ENCODE peak calls at places on chromosomes 4 and X, in five cellular contexts. One of them, this sample, is unnamed. For H3K4me1, the result is how much of the 10 kb centered on the place peaks cover.

GRCh38 chrX:9871871-9872270 is 85.6 kb downstream of the SHROOM2 start:
- DNase-seq in breast epithelium: no peak
- DNase-seq in upper lobe of right lung: no peak
- DNase-seq in PC-9: no peak
- DNase-seq in transverse colon: no peak
- DNase-seq in this sample: no peak

GRCh38 chr4:68373513-68373912 is 23.6 kb upstream of the YTHDC1 start:
- DNase-seq in upper lobe of right lung: peak
- DNase-seq in PC-9: no peak
- DNase-seq in transverse colon: peak
- DNase-seq in breast epithelium: peak
- DNase-seq in this sample: peak

GRCh38 chrX:115560211-115560977 is 580 bp upstream of the PLS3 start:
- DNase-seq in breast epithelium: peak
- DNase-seq in transverse colon: no peak
- DNase-seq in PC-9: peak
- DNase-seq in upper lobe of right lung: no peak
- DNase-seq in this sample: no peak

GRCh38 chr4:26624042-26624441 is 40.2 kb downstream of the TBC1D19 start:
- DNase-seq in upper lobe of right lung: no peak
- DNase-seq in breast epithelium: no peak
- DNase-seq in transverse colon: no peak
- DNase-seq in PC-9: no peak
- DNase-seq in this sample: no peak

GRCh38 chr4:23930750-23931488 is 41.1 kb upstream of the PPARGC1A start:
- DNase-seq in upper lobe of right lung: peak
- DNase-seq in transverse colon: peak
- DNase-seq in PC-9: no peak
- DNase-seq in breast epithelium: peak
- DNase-seq in this sample: peak

GRCh38 chr4:26992657-26993361 is 132.2 kb downstream of the STIM2 start:
- DNase-seq in PC-9: no peak
- DNase-seq in upper lobe of right lung: no peak
- DNase-seq in transverse colon: no peak
- DNase-seq in breast epithelium: peak
- DNase-seq in this sample: no peak

GRCh38 chr4:144589512-144589911 is 56.4 kb upstream of the HHIP start:
- DNase-seq in breast epithelium: no peak
- DNase-seq in transverse colon: no peak
- DNase-seq in upper lobe of right lung: no peak
- DNase-seq in PC-9: no peak
- DNase-seq in this sample: no peak

GRCh38 chr4:22739933-22740332 is 47.2 kb downstream of the GBA3 start:
- DNase-seq in transverse colon: no peak
- DNase-seq in PC-9: no peak
- DNase-seq in upper lobe of right lung: no peak
- DNase-seq in breast epithelium: no peak
- DNase-seq in this sample: no peak

GRCh38 chr4:177118596-177118995 is 191.1 kb upstream of the NEIL3 start:
- DNase-seq in upper lobe of right lung: no peak
- DNase-seq in breast epithelium: no peak
- DNase-seq in transverse colon: no peak
- DNase-seq in PC-9: no peak
- DNase-seq in this sample: peak

GRCh38 chr4:101791189-101791572 is 651 bp downstream of the BANK1 start:
- DNase-seq in breast epithelium: no peak
- DNase-seq in upper lobe of right lung: no peak
- DNase-seq in transverse colon: peak
- DNase-seq in PC-9: no peak
- DNase-seq in this sample: no peak

GRCh38 chrX:82998163-82998562 is 509.9 kb upstream of the POU3F4 start:
- DNase-seq in transverse colon: no peak
- DNase-seq in breast epithelium: no peak
- DNase-seq in PC-9: no peak
- DNase-seq in upper lobe of right lung: no peak
- DNase-seq in this sample: no peak

GRCh38 chrX:70434352-70434866 is 10.2 kb upstream of the DLG3 start:
- DNase-seq in breast epithelium: peak
- DNase-seq in upper lobe of right lung: peak
- DNase-seq in PC-9: peak
- DNase-seq in transverse colon: peak
- DNase-seq in this sample: peak
- H3K27ac ChIP-seq in breast epithelium: peak
- H3K27ac ChIP-seq in upper lobe of right lung: peak
- H3K27ac ChIP-seq in PC-9: peak
- H3K27ac ChIP-seq in transverse colon: peak
- H3K27ac ChIP-seq in this sample: peak

DNA sequence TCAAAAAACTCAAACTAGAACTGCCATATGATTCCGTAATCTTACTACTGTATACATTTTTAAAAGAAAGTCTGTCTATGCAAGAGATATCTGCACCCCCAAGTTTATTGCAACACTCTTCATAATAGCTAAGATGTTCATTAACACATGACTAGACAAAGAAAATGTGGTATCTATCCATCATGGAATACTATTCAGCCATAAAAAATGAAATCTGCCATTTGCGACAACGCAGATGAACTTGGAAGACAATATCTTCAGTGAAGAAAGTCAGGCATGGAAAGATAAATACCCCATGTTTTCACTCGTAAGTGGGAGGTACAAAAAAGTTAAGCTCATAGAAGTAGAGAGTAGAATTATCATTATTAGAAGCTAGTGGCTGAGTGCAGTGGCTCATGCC is 87.3 kb upstream of the DHRSX start:
- DNase-seq in transverse colon: no peak
- DNase-seq in PC-9: no peak
- DNase-seq in breast epithelium: no peak
- DNase-seq in upper lobe of right lung: no peak
- DNase-seq in this sample: no peak
- H3K4me1 ChIP-seq in transverse colon: under half
- H3K4me1 ChIP-seq in PC-9: under half
- H3K4me1 ChIP-seq in breast epithelium: under half
- H3K4me1 ChIP-seq in upper lobe of right lung: under half
- H3K4me1 ChIP-seq in this sample: under half

GRCh38 chr4:98659106-98659592 is 738 bp upstream of the TSPAN5 start:
- DNase-seq in upper lobe of right lung: no peak
- DNase-seq in PC-9: no peak
- DNase-seq in transverse colon: no peak
- DNase-seq in breast epithelium: no peak
- DNase-seq in this sample: no peak

GRCh38 chr4:98656443-98656842 is 2.0 kb downstream of the TSPAN5 start:
- DNase-seq in breast epithelium: no peak
- DNase-seq in PC-9: no peak
- DNase-seq in upper lobe of right lung: no peak
- DNase-seq in transverse colon: no peak
- DNase-seq in this sample: no peak

GRCh38 chr4:98659741-98660507 is 1.5 kb upstream of the TSPAN5 start:
- DNase-seq in PC-9: peak
- DNase-seq in upper lobe of right lung: no peak
- DNase-seq in breast epithelium: no peak
- DNase-seq in transverse colon: no peak
- DNase-seq in this sample: no peak

GRCh38 chr4:98657531-98658286 is 702 bp downstream of the TSPAN5 start:
- DNase-seq in transverse colon: peak
- DNase-seq in breast epithelium: no peak
- DNase-seq in PC-9: peak
- DNase-seq in upper lobe of right lung: no peak
- DNase-seq in this sample: no peak

DNA sequence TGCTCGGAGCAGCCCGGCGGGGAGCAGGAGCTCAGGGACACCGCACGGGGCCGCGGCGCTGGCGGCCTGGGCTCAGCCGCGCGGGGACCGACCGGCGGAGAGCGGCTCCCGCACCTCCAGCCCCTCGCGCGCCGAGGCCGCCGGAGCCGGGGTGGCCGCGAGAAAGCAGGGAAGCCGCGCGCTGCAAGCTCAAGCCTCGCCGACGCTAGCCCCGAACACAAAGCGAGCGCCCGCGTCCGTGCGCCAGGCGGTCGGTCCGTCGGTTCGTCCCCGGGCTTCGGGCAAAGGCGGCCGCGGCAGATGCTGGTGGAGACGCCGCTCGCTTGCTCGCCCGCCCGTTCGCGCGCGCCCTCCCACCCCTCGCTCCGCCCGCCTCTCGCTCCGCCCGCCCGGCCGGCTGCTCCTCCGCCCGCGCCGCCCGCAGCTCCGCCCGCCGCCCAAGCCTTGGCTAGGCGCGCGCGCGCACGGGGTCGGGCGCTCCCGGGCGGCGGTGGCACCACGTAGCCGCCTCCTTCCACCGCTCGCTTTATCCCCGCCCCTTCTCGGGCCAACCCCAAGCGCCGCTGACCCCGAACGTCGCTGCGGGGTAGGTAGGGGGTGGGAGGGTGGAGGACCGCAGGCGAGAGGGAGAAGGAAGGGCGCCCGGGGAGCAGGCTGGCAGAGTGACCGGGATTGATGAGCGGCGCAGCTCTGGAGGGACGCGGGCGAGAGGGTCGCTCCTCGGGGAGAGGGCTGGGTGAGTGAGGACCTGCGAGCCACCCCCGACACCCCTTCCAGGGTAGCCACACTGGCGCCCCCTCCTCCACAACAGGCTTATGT is at the start of gene TSPAN5:
- DNase-seq in breast epithelium: peak
- DNase-seq in upper lobe of right lung: peak
- DNase-seq in PC-9: peak
- DNase-seq in transverse colon: peak
- DNase-seq in this sample: peak
- H3K27ac ChIP-seq in breast epithelium: peak
- H3K27ac ChIP-seq in upper lobe of right lung: peak
- H3K27ac ChIP-seq in PC-9: peak
- H3K27ac ChIP-seq in transverse colon: peak
- H3K27ac ChIP-seq in this sample: peak

GRCh38 chrX:37883196-37883595 is 35.8 kb upstream of the DYNLT3 start:
- DNase-seq in transverse colon: no peak
- DNase-seq in breast epithelium: no peak
- DNase-seq in upper lobe of right lung: no peak
- DNase-seq in PC-9: no peak
- DNase-seq in this sample: no peak
- H3K4me1 ChIP-seq in transverse colon: under half
- H3K4me1 ChIP-seq in breast epithelium: under half
- H3K4me1 ChIP-seq in upper lobe of right lung: under half
- H3K4me1 ChIP-seq in PC-9: under half
- H3K4me1 ChIP-seq in this sample: under half

GRCh38 chrX:16950423-16950822 is 4.0 kb downstream of the REPS2 start:
- DNase-seq in PC-9: no peak
- DNase-seq in breast epithelium: no peak
- DNase-seq in transverse colon: no peak
- DNase-seq in upper lobe of right lung: no peak
- DNase-seq in this sample: no peak

GRCh38 chrX:16946971-16947562 is 609 bp downstream of the REPS2 start:
- DNase-seq in breast epithelium: no peak
- DNase-seq in PC-9: no peak
- DNase-seq in upper lobe of right lung: peak
- DNase-seq in transverse colon: peak
- DNase-seq in this sample: no peak

DNA sequence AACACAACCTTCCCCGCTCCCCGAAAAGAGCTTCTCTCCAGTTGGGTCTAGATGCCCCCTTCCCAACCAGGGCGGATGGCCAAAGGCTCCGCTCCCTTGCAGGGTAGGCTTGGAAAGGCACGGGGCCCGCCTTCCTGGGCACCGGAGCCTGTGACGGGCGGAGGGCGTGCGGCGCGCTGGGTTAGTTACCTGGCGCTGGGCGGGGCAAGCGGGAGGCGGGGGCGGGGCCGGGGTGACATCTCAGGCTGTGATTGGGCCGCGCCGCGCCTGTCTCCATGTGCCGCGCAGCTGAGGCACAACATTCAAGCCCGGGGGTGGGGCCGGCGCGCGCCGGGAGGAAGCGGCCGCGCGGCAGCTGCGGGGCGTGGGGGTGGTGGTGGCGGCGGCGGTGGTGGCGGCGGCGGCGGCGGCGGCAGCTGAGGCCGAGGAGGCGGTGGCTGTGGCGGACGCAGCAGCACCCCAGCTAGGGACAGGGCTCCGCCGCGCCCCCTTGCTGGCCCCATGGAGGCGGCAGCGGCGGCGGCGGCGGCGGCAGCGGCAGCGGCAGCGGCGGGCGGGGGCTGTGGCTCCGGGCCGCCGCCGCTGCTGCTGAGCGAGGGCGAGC is at the start of gene REPS2:
- DNase-seq in transverse colon: peak
- DNase-seq in PC-9: peak
- DNase-seq in upper lobe of right lung: peak
- DNase-seq in breast epithelium: peak
- DNase-seq in this sample: peak
- H3K27ac ChIP-seq in transverse colon: peak
- H3K27ac ChIP-seq in PC-9: no peak
- H3K27ac ChIP-seq in upper lobe of right lung: no peak
- H3K27ac ChIP-seq in breast epithelium: peak
- H3K27ac ChIP-seq in this sample: peak

GRCh38 chrX:12898073-12898472 is 8.3 kb upstream of the TLR8 start:
- DNase-seq in PC-9: no peak
- DNase-seq in upper lobe of right lung: no peak
- DNase-seq in breast epithelium: no peak
- DNase-seq in transverse colon: no peak
- DNase-seq in this sample: no peak
- H3K4me1 ChIP-seq in PC-9: under half
- H3K4me1 ChIP-seq in upper lobe of right lung: under half
- H3K4me1 ChIP-seq in breast epithelium: under half
- H3K4me1 ChIP-seq in transverse colon: under half
- H3K4me1 ChIP-seq in this sample: under half

GRCh38 chrX:7110821-7111276 is 36.7 kb upstream of the STS start:
- DNase-seq in upper lobe of right lung: no peak
- DNase-seq in transverse colon: no peak
- DNase-seq in breast epithelium: no peak
- DNase-seq in PC-9: peak
- DNase-seq in this sample: no peak

GRCh38 chrX:7107968-7108480 is 39.5 kb upstream of the STS start:
- DNase-seq in upper lobe of right lung: no peak
- DNase-seq in PC-9: no peak
- DNase-seq in breast epithelium: no peak
- DNase-seq in transverse colon: no peak
- DNase-seq in this sample: no peak

GRCh38 chrX:7109838-7110793 is 37.4 kb upstream of the STS start:
- DNase-seq in PC-9: no peak
- DNase-seq in breast epithelium: no peak
- DNase-seq in transverse colon: no peak
- DNase-seq in upper lobe of right lung: no peak
- DNase-seq in this sample: no peak

GRCh38 chrX:7111518-7111917 is 36.0 kb upstream of the STS start:
- DNase-seq in PC-9: no peak
- DNase-seq in upper lobe of right lung: no peak
- DNase-seq in breast epithelium: no peak
- DNase-seq in transverse colon: no peak
- DNase-seq in this sample: no peak

DNA sequence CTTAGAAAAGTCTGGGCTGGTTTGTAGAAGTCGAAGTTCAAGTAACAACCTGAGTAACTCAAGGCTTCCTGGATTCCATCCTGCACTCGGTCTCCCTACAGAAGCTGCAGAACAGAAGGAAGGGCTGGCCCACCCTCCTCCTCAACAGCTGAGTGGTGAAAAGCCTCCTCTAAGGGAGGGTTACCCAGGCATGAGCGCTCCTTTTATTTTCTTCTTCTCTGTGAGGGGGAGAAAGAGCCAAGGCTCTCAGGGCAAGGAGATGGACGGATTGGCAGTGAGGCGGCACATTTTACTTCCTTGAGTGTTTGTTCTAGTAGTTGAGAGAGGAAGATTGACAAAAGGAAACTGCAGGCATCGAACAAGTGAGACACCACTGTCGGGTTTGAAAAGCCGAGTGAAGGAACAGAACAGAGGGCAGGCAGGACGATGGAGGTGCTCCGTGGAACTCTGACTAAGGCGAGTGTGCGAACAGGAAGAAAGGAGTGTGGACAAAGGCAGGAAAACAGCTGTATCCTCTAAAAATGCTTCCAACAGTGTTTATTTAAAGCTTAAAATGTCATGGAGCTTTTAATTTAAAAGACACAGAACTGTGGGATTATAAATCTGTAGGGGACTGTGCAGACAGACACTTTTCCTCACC is 38.4 kb upstream of the STS start:
- DNase-seq in breast epithelium: no peak
- DNase-seq in PC-9: no peak
- DNase-seq in upper lobe of right lung: no peak
- DNase-seq in transverse colon: no peak
- DNase-seq in this sample: no peak
- H3K27ac ChIP-seq in breast epithelium: peak
- H3K27ac ChIP-seq in PC-9: peak
- H3K27ac ChIP-seq in upper lobe of right lung: peak
- H3K27ac ChIP-seq in transverse colon: no peak
- H3K27ac ChIP-seq in this sample: peak